ENCODE peak calls at places on chromosomes 11 and 22, in four cellular contexts. W is A549, L is ovary, X is sigmoid colon. G is an unnamed sample.

GRCh38 chr11:17652556-17652955 is 66.8 kb upstream of the MYOD1 start:
- DNase-seq in X (no peak), L (no peak), W (no peak), G (no peak)

GRCh38 chr11:57555393-57555792 is 12.1 kb downstream of the UBE2L6 start:
- DNase-seq in X (no peak), W (no peak), L (no peak), G (no peak)

GRCh38 chr22:49992921-49993648 is 19.5 kb downstream of the IL17REL start:
- DNase-seq in L (peak; percentile 45), W (peak; percentile 65), X (peak; percentile 66), G (peak; percentile 79)

GRCh38 chr22:30648825-30649224 is 13.2 kb downstream of the SLC35E4 start:
- DNase-seq in W (no peak), X (no peak), L (no peak), G (no peak)

GRCh38 chr11:110430267-110431211 is 791 bp downstream of the FDX1 start:
- DNase-seq in L (no peak), X (peak; percentile 67), W (no peak), G (no peak)

GRCh38 chr22:19779685-19780268 is 19.2 kb downstream of the TBX1 start:
- DNase-seq in X (no peak), W (no peak), L (no peak), G (no peak)

GRCh38 chr11:69593851-69594250 is 47.1 kb upstream of the CCND1 start:
- DNase-seq in W (peak; percentile 10), X (no peak), L (no peak), G (no peak)

GRCh38 chr11:70078095-70078795 is at the start of gene ANO1:
- DNase-seq in W (no peak), L (no peak), X (peak; percentile 53), G (no peak)

GRCh38 chr22:44245438-44245837 is 64.7 kb downstream of the PARVG start:
- DNase-seq in W (no peak), X (no peak), L (no peak), G (peak; percentile 73)

GRCh38 chr11:14300661-14301304 is 58.2 kb downstream of the RRAS2 start:
- DNase-seq in W (peak; percentile 75), X (peak; percentile 72), L (peak; percentile 51), G (no peak)

GRCh38 chr11:103714246-103714645 is 322.2 kb upstream of the DDI1 start:
- DNase-seq in L (no peak), X (no peak), W (no peak), G (no peak)

GRCh38 chr11:69905611-69906452 is 86.6 kb upstream of the FGF3 start:
- DNase-seq in L (no peak), X (no peak), W (no peak), G (no peak)

GRCh38 chr11:10390375-10390774 is 64.7 kb upstream of the AMPD3 start:
- DNase-seq in L (no peak), W (peak; percentile 66), X (no peak), G (no peak)

GRCh38 chr22:50303848-50304527 is 3.5 kb downstream of the PLXNB2 start:
- DNase-seq in L (peak; percentile 66), W (peak; percentile 58), X (peak; percentile 88), G (no peak)

GRCh38 chr11:121595717-121596156 is 143.0 kb upstream of the SORL1-AS1 start:
- DNase-seq in L (no peak), X (peak; percentile 86), W (peak; percentile 51), G (no peak)

GRCh38 chr22:25021976-25022711 is 69.6 kb downstream of the KIAA1671 start:
- DNase-seq in L (no peak), W (no peak), X (no peak), G (no peak)

GRCh38 chr11:95076416-95076815 is 9.7 kb downstream of the SRSF8 start:
- DNase-seq in L (peak; percentile 68), X (no peak), W (peak; percentile 25), G (no peak)

GRCh38 chr11:13009921-13010736 is 1.0 kb downstream of the RASSF10 start:
- DNase-seq in L (no peak), X (no peak), W (peak; percentile 53), G (no peak)

GRCh38 chr11:118021146-118021545 is 35.0 kb downstream of the IL10RA start:
- DNase-seq in W (no peak), L (no peak), X (no peak), G (no peak)

GRCh38 chr11:134355136-134355535 is 23.3 kb downstream of the GLB1L2 start:
- DNase-seq in X (no peak), W (no peak), L (no peak), G (no peak)

GRCh38 chr22:32775957-32776356 is 25.5 kb upstream of the TIMP3 start:
- DNase-seq in W (peak; percentile 29), X (no peak), L (no peak), G (no peak)

GRCh38 chr22:42805016-42805997 is 51.8 kb downstream of the ARFGAP3 start:
- DNase-seq in L (peak; percentile 50), X (peak; percentile 68), W (peak; percentile 28), G (peak; percentile 77)

GRCh38 chr22:27828214-27828587 is 26.6 kb upstream of the MN1 start:
- DNase-seq in L (peak; percentile 73), X (no peak), W (no peak), G (no peak)

GRCh38 chr11:71202966-71203365 is 49.4 kb downstream of the SHANK2 start:
- DNase-seq in X (peak; percentile 46), L (no peak), W (no peak), G (no peak)

GRCh38 chr11:67644042-67644441 is 4.5 kb upstream of the TBX10 start:
- DNase-seq in W (peak; percentile 65), X (no peak), L (no peak), G (no peak)

GRCh38 chr22:47231759-47232158 is 469.3 kb downstream of the TBC1D22A start:
- DNase-seq in X (no peak), L (no peak), W (no peak), G (no peak)
- H3K9me3 ChIP-seq in X (peaks cover 3% of the 10 kb centered on the region), L (no peaks in the 10 kb centered on the region), W (no peaks in the 10 kb centered on the region), G (no peaks in the 10 kb centered on the region)

GRCh38 chr11:111936045-111936400 is 1.1 kb upstream of the DIXDC1 start:
- DNase-seq in L (no peak), X (no peak), W (no peak), G (no peak)

GRCh38 chr11:111935331-111936044 is 1.7 kb upstream of the DIXDC1 start:
- DNase-seq in W (no peak), L (no peak), X (no peak), G (no peak)

GRCh38 chr11:111937859-111938258 is 716 bp downstream of the DIXDC1 start:
- DNase-seq in X (no peak), L (no peak), W (no peak), G (no peak)

GRCh38 chr11:111938687-111939160 is 1.6 kb downstream of the DIXDC1 start:
- DNase-seq in W (no peak), L (no peak), X (no peak), G (no peak)

GRCh38 chr11:111937461-111937769 is 272 bp downstream of the DIXDC1 start:
- DNase-seq in X (no peak), L (no peak), W (no peak), G (no peak)
- TF ChIP-seq EP300 in X (no peak), L (no peak), W (no peak), G (no peak)

DNA sequence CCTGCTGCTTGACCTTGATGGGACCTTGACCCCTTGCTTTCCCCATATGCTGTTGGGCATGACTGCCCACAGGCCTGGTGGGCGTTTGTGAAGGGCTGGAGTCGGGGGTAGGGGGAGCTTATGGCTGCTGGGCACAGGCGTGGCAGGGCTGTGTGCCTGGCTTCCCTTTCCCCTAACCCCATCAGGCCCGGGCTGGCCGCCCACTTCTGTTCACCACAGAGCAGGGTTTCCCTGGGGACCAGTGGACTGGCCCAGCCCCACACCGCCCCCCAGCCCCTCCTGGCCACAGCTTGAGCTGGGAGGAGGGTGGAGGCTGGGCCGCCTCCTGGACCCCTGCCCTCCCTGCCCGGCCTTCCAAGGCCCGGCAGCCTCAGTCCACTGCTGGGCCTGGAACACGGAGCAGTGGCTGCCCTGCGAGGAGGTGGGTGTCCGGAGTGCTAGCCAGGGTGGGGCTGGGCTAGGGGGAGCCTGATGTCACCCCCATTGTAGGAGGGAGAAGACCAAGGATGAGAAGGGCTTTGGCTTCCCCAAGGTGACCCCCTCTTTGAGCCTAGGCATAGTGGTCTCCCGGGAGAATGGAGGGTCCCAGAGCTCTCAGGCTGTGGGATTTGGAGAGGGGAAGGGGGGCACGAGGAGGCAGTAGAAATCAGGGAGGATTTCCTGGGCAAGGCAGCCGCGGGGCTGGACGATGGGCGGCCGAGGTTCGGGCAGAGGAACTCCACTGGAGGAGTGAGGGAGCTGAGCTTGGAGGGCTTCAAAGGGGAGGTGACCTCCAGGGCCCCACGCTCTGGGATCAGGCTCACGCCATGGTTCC is at the start of gene AIFM3:
- DNase-seq in L (no peak), X (no peak), W (no peak), G (no peak)
- H3K4me3 ChIP-seq in L (no peak within 1 kb of the TSS), X (no peak within 1 kb of the TSS), W (no peak within 1 kb of the TSS), G (no peak within 1 kb of the TSS)

GRCh38 chr11:128465531-128465930 is 121.8 kb downstream of the ETS1 start:
- DNase-seq in L (no peak), X (no peak), W (no peak), G (no peak)
- H3K9me3 ChIP-seq in L (no peaks in the 10 kb centered on the region), X (no peaks in the 10 kb centered on the region), W (no peaks in the 10 kb centered on the region), G (no peaks in the 10 kb centered on the region)

DNA sequence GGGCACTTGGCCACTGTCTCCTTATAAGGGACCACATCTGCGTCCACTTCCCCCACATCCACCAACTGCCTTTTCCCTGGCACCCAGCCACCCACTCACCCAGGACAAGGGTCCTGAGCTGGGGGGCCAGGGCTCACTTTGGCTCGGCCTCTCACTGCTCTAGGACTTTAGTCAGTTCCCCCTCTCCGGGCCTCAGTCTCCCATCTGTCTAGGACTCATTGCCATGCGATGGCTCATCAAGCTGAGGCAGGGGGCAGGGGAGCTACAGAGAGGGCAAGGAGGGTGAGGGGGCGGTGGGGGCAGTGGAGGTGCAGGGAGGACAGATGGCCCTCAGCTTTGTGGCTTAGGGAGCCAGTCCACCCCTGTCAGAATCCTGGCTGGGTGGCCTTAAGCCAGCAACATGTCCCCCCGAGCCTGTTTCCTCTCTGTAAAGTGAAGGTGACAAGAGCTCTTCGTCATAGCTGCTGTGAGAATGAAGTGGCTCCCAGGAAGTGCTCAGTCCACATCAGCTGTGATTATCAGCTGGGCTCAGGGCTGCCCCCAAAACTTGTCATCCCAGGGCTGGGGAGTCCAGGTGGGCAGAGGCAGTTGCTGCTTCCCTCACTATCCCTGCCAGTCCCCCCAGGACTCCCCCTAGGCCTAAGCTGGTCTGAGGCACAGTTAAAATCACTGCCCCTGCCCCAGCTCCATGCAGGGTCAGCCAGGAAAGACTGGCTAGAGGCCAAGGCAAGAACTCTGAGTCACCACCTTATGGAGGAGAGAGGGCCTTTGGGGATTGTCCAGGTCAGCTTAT is 14.9 kb downstream of the RAC2 start:
- DNase-seq in X (no peak), W (peak; percentile 41), L (no peak), G (no peak)
- TF ChIP-seq EP300 in X (no peak), W (no peak), L (no peak), G (no peak)

DNA sequence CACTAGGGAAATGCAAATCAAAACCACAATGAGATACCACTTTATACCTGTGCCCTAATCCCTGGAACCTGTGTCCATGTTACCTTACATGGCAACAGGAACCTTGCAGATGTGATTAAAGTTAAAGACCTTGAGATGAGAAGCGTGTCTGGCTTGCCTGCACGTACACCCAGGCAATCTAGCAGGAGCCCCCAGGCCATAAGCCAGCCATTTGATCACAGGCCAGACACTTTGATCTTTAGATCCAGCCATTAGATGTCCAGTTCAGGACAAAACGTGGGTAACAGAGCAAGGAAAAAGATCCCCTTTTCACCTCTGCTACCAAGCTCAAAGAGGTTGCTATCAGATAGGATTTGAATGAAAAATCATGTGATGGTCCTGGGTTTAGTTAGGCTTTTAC is 378.8 kb downstream of the BUD13 start:
- DNase-seq in L (no peak), W (no peak), X (no peak), G (no peak)
- H3K4me3 ChIP-seq in L (no peak overlapping the region), W (no peak overlapping the region), X (no peak overlapping the region), G (no peak overlapping the region)

G was measured in suprapubic skin.